ENCODE peak calls at places on chromosomes 7 and 10, in seven cellular contexts. F, G, B, U, W, H and R are unnamed samples.

GRCh38 chr10:101106351-101106750 is 24.7 kb upstream of the TLX1 start:
- DNase-seq in F (no peak), G (no peak), B (no peak), U (no peak), W (no peak), H (no peak), R (no peak)

GRCh38 chr10:22655312-22655973 is 58.9 kb downstream of the PIP4K2A start:
- DNase-seq in F (no peak), G (peak), B (no peak), U (no peak), W (peak), H (peak), R (peak)

GRCh38 chr10:72881291-72881690 is 12.2 kb upstream of the OIT3 start:
- DNase-seq in F (no peak), G (no peak), B (no peak), U (no peak), W (no peak), H (no peak), R (no peak)

GRCh38 chr10:122878799-122879338 is 512 bp downstream of the FAM24B start:
- DNase-seq in F (no peak), G (peak), B (no peak), U (peak), W (no peak), H (no peak), R (peak)

GRCh38 chr10:64345856-64346255 is 824.7 kb downstream of the REEP3 start:
- DNase-seq in F (no peak), G (no peak), B (no peak), U (no peak), W (no peak), H (no peak), R (no peak)

GRCh38 chr7:1692500-1693418 is 22.7 kb downstream of the ELFN1 start:
- DNase-seq in F (no peak), G (no peak), B (no peak), U (no peak), W (no peak), H (no peak), R (no peak)

GRCh38 chr7:98213874-98214810 is 2.9 kb downstream of the BHLHA15 start:
- DNase-seq in F (no peak), G (no peak), B (no peak), U (no peak), W (no peak), H (no peak), R (no peak)

GRCh38 chr10:30553018-30553624 is 76.4 kb downstream of the LYZL2 start:
- DNase-seq in F (no peak), G (no peak), B (no peak), U (no peak), W (no peak), H (no peak), R (no peak)

GRCh38 chr7:23216021-23216420 is 30.6 kb upstream of the GPNMB start:
- DNase-seq in F (no peak), G (no peak), B (no peak), U (no peak), W (no peak), H (no peak), R (no peak)

GRCh38 chr10:79322616-79323566 is 24.4 kb upstream of the PPIF start:
- DNase-seq in F (no peak), G (peak), B (no peak), U (peak), W (peak), H (peak), R (peak)

GRCh38 chr7:122626785-122627184 is 72.1 kb downstream of the RNF133 start:
- DNase-seq in F (no peak), G (no peak), B (no peak), U (no peak), W (no peak), H (no peak), R (no peak)

GRCh38 chr7:77537595-77538185 is 595 bp downstream of the PTPN12 start:
- DNase-seq in F (no peak), G (peak), B (peak), U (peak), W (peak), H (peak), R (peak)

GRCh38 chr10:73848821-73849489 is 25.4 kb downstream of the CAMK2G start:
- DNase-seq in F (peak), G (peak), B (peak), U (peak), W (peak), H (peak), R (peak)

GRCh38 chr7:1725199-1725701 is 55.2 kb downstream of the ELFN1 start:
- DNase-seq in F (no peak), G (no peak), B (no peak), U (no peak), W (no peak), H (peak), R (no peak)

GRCh38 chr10:1873916-1874315 is 136.6 kb upstream of the ADARB2 start:
- DNase-seq in F (no peak), G (no peak), B (no peak), U (no peak), W (no peak), H (no peak), R (no peak)

GRCh38 chr10:98467506-98468318 is 21.0 kb upstream of the HPS1 start:
- DNase-seq in F (peak), G (peak), B (peak), U (peak), W (peak), H (peak), R (peak)

GRCh38 chr10:49682879-49683278 is 3.4 kb downstream of the C10orf53 start:
- DNase-seq in F (no peak), G (no peak), B (no peak), U (no peak), W (no peak), H (no peak), R (no peak)

GRCh38 chr7:4261038-4261960 is 420.8 kb upstream of the FOXK1 start:
- DNase-seq in F (no peak), G (no peak), B (no peak), U (no peak), W (no peak), H (no peak), R (no peak)

GRCh38 chr7:139777304-139777890 is 401 bp downstream of the HIPK2 start:
- DNase-seq in F (no peak), G (peak), B (peak), U (peak), W (peak), H (no peak), R (peak)

GRCh38 chr7:98027342-98028033 is 37.5 kb upstream of the OCM2 start:
- DNase-seq in F (no peak), G (peak), B (no peak), U (no peak), W (no peak), H (no peak), R (no peak)

GRCh38 chr10:108783897-108784296 is 1139.4 kb downstream of the XPNPEP1 start:
- DNase-seq in F (no peak), G (peak), B (peak), U (peak), W (peak), H (peak), R (peak)